ENCODE peak calls at places on chromosomes 2 and 18, in eight cellular contexts. B is heart left ventricle, D is fibroblast of lung, Z is endothelial cell of umbilical vein, Q is neural progenitor cell, G is transverse colon, O is iPS DF 6.9, R is A549. Y is an unnamed sample.
A peak's percentile ranks its signal among the peaks of the same experiment; 100 is the strongest.

GRCh38 chr2:58871469-58872142 is 630.5 kb upstream of the FANCL start:
- DNase-seq in B (no peak), D (no peak), Z (no peak), Q (peak; percentile 27), G (no peak), O (no peak), R (no peak), Y (no peak)

GRCh38 chr18:7575465-7576026 is 8.4 kb downstream of the PTPRM start:
- DNase-seq in B (no peak), D (peak; percentile 71), Z (peak; percentile 34), Q (no peak), G (no peak), O (no peak), R (peak; percentile 12), Y (no peak)

GRCh38 chr2:230904856-230905447 is 20.1 kb downstream of the GPR55 start:
- DNase-seq in B (peak; percentile 2), D (no peak), Z (no peak), Q (no peak), G (peak; percentile 5), O (no peak), R (no peak), Y (no peak)

GRCh38 chr2:42359894-42360483 is 1.0 kb downstream of the COX7A2L start:
- DNase-seq in B (no peak), D (peak; percentile 14), Z (peak; percentile 53), Q (no peak), G (no peak), O (no peak), R (no peak), Y (no peak)

GRCh38 chr18:51278045-51278649 is 80.7 kb upstream of the MEX3C start:
- DNase-seq in B (no peak), D (no peak), Z (no peak), Q (peak; percentile 74), G (peak; percentile 21), O (peak; percentile 64), R (peak; percentile 57), Y (peak; percentile 47)

GRCh38 chr2:181682795-181683517 is 2.6 kb upstream of the NEUROD1 start:
- DNase-seq in B (no peak), D (no peak), Z (no peak), Q (peak; percentile 32), G (no peak), O (no peak), R (no peak), Y (no peak)

GRCh38 chr2:205527801-205528200 is 154.5 kb upstream of the NRP2 start:
- DNase-seq in B (no peak), D (peak; percentile 28), Z (no peak), Q (no peak), G (no peak), O (no peak), R (peak; percentile 1), Y (no peak)

GRCh38 chr18:59005266-59005665 is 134.4 kb upstream of the SEC11C start:
- DNase-seq in B (peak; percentile 73), D (peak; percentile 61), Z (peak; percentile 30), Q (no peak), G (no peak), O (no peak), R (peak; percentile 87), Y (no peak)

GRCh38 chr2:231037731-231038482 is 584 bp downstream of the C2orf72 start:
- DNase-seq in B (no peak), D (no peak), Z (no peak), Q (peak; percentile 77), G (peak; percentile 44), O (no peak), R (peak; percentile 48), Y (peak; percentile 52)

GRCh38 chr2:147989809-147990403 is 30.6 kb downstream of the ORC4 start:
- DNase-seq in B (no peak), D (peak; percentile 37), Z (peak; percentile 66), Q (peak; percentile 16), G (no peak), O (no peak), R (peak; percentile 56), Y (no peak)

GRCh38 chr2:232354069-232354468 is 24.5 kb upstream of the ALPP start:
- DNase-seq in B (no peak), D (no peak), Z (no peak), Q (no peak), G (no peak), O (no peak), R (no peak), Y (no peak)

GRCh38 chr2:64141711-64142405 is 2.4 kb downstream of the PELI1 start:
- DNase-seq in B (no peak), D (peak; percentile 56), Z (peak; percentile 70), Q (peak; percentile 7), G (no peak), O (no peak), R (no peak), Y (no peak)

DNA sequence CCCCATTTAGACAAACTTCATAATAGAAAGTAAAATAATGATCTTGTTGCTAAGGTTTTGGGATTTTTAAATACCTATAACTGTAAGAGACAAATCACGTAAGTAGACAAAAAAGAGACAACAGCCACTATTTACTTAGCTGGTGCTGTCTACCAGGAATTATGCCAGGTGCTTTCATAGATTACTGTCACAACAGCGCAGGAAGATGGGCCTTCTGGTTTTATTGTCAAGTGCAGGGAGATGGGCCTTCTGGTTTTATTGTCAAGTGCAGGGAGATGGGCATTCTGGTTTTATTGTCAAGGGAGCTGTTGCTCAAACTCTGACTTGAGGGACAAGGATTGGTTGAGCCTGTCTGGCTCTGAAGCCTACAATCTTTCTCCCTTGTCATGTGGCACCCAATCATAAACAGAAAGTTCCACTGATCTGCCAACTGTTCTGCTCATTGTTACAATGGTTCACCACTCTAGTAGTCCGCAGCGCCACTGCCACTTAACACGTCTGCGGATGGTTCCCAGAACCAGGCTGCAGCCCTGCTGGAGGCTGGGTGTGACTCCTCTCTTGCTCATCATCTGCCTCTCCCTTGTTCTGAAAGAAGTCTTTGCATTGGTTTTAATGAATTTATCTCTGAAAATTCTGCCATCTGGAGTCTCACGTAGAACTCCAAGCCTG is 95.1 kb downstream of the RNF144A start:
- DNase-seq in B (no peak), D (peak; percentile 77), Z (no peak), Q (no peak), G (no peak), O (no peak), R (no peak), Y (no peak)
- H3K27ac ChIP-seq in B (no peak overlapping the region), D (no peak overlapping the region), Z (no peak overlapping the region), Q (no peak overlapping the region), G (no peak overlapping the region), O (no peak overlapping the region), R (no peak overlapping the region), Y (peak overlapping the region; percentile 94)

DNA sequence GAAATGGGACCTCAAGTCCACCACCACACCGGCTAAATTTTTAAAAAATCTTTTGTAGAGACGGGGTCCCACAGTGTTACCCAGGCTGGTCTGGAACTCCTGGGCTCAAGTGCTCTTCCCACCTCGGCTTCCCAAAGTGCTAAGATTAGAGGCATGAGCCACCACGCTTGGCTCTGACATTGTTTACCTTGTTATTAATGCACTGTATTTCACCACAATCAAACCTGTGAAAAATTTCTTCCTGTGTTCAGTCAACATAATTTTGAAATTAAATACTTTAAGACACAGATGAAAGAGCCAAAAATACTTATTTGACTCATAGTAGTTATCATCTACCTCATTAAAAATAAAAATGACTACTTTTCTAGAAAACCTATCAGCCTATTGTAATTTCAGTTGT is 16.0 kb upstream of the FAM124B start:
- DNase-seq in B (no peak), D (no peak), Z (peak; percentile 51), Q (no peak), G (no peak), O (no peak), R (no peak), Y (no peak)
- H3K27ac ChIP-seq in B (no peak overlapping the region), D (no peak overlapping the region), Z (peak overlapping the region; percentile 89), Q (no peak overlapping the region), G (no peak overlapping the region), O (no peak overlapping the region), R (no peak overlapping the region), Y (no peak overlapping the region)

DNA sequence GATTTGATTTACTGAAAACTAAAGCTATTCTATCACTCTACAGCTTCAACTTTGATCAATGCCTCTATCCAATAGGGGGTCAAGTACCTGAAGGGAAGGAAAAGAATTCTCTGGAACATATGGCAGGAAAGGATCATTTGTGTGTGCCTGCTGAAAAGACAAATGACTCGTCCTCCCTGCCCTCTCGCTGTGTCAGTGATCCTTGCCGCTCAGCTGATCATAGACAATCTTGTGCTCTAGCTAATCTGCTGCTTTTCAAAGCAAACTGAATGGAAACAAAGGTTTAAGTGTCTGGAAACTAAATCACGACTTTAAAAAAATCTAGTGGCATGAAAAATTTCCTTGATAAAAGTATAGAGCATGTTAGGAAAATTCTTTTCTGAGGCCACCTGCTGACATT is 75.6 kb upstream of the CPO start:
- DNase-seq in B (no peak), D (no peak), Z (no peak), Q (peak; percentile 69), G (no peak), O (no peak), R (no peak), Y (no peak)
- H3K27ac ChIP-seq in B (no peak overlapping the region), D (no peak overlapping the region), Z (no peak overlapping the region), Q (no peak overlapping the region), G (no peak overlapping the region), O (no peak overlapping the region), R (no peak overlapping the region), Y (no peak overlapping the region)

DNA sequence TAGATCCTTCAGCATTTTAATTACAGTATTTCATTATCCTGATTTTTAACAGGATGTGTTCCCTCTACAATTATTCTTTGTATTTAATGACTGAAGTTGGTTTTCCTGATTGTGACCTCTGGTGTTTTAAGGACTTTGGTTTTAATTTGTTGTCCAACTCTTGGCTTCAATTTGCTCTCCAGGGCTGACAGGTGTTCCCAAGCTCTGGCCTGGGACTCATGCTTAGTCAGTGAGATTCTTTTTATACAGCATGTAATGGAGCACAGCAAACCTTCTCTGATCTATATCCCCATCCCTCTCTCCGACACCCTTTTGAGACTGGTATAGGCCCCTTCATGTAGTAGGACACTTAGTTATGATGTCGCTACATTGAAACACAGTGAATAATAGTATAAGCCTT is 896.3 kb downstream of the TSN start:
- DNase-seq in B (no peak), D (no peak), Z (no peak), Q (no peak), G (no peak), O (no peak), R (no peak), Y (no peak)
- H3K27ac ChIP-seq in B (no peak overlapping the region), D (no peak overlapping the region), Z (no peak overlapping the region), Q (no peak overlapping the region), G (no peak overlapping the region), O (no peak overlapping the region), R (no peak overlapping the region), Y (no peak overlapping the region)

GRCh38 chr18:75247601-75248421 is 37.2 kb downstream of the TSHZ1 start:
- DNase-seq in B (no peak), D (peak; percentile 60), Z (peak; percentile 86), Q (no peak), G (no peak), O (no peak), R (peak; percentile 7), Y (no peak)

GRCh38 chr18:75247041-75247551 is 36.5 kb downstream of the TSHZ1 start:
- DNase-seq in B (no peak), D (peak; percentile 35), Z (no peak), Q (no peak), G (no peak), O (no peak), R (no peak), Y (no peak)

GRCh38 chr18:75249672-75250470 is 39.3 kb downstream of the TSHZ1 start:
- DNase-seq in B (no peak), D (no peak), Z (no peak), Q (no peak), G (no peak), O (no peak), R (no peak), Y (no peak)

GRCh38 chr18:75249192-75249551 is 38.6 kb downstream of the TSHZ1 start:
- DNase-seq in B (no peak), D (no peak), Z (no peak), Q (no peak), G (no peak), O (no peak), R (no peak), Y (no peak)

GRCh38 chr18:75248426-75249191 is 38.0 kb downstream of the TSHZ1 start:
- DNase-seq in B (no peak), D (no peak), Z (no peak), Q (no peak), G (no peak), O (no peak), R (no peak), Y (no peak)
- H3K27ac ChIP-seq in B (peak overlapping the region; percentile 78), D (peak overlapping the region; percentile 70), Z (peak overlapping the region; percentile 78), Q (no peak overlapping the region), G (peak overlapping the region; percentile 78), O (no peak overlapping the region), R (peak overlapping the region; percentile 64), Y (peak overlapping the region; percentile 63)

Y was measured in caudate nucleus.